ENCODE peak calls at places on chromosomes 7 and 10, in ten cellular contexts. V is MM.1S; Y is IMR-90; Q is CD4-positive, alpha-beta memory T cell; W is HCT116; P is endodermal cell; Z is stomach; I is upper lobe of right lung; U is Peyer's patch; J is tibial artery. K is an unnamed sample.

GRCh38 chr7:108454674-108455523 is 1.3 kb downstream of the NRCAM start:
- DNase-seq in V (no peak), Y (no peak), Q (no peak), W (no peak), P (peak; percentile 81), Z (no peak), I (peak; percentile 63), U (no peak), J (no peak), K (no peak)

GRCh38 chr7:122597277-122597676 is 101.6 kb downstream of the RNF133 start:
- DNase-seq in V (no peak), Y (no peak), Q (no peak), W (no peak), P (no peak), Z (no peak), I (no peak), U (no peak), J (no peak), K (no peak)

GRCh38 chr10:3281911-3282310 is 109.3 kb upstream of the PITRM1 start:
- DNase-seq in V (no peak), Y (no peak), Q (no peak), W (no peak), P (no peak), Z (no peak), I (no peak), U (no peak), J (no peak), K (no peak)

GRCh38 chr10:16964571-16965241 is 147.5 kb upstream of the RSU1 start:
- DNase-seq in V (no peak), Y (no peak), Q (no peak), W (no peak), P (no peak), Z (no peak), I (no peak), U (no peak), J (no peak), K (no peak)

GRCh38 chr7:92460109-92460508 is 12.8 kb downstream of the GATAD1 start:
- DNase-seq in V (no peak), Y (no peak), Q (no peak), W (no peak), P (no peak), Z (no peak), I (no peak), U (no peak), J (no peak), K (no peak)

GRCh38 chr7:20269726-20270125 is 52.5 kb upstream of the MACC1 start:
- DNase-seq in V (no peak), Y (peak; percentile 33), Q (no peak), W (no peak), P (no peak), Z (no peak), I (no peak), U (no peak), J (no peak), K (no peak)

GRCh38 chr10:119326167-119326566 is 118.8 kb downstream of the GRK5 start:
- DNase-seq in V (no peak), Y (no peak), Q (no peak), W (no peak), P (no peak), Z (no peak), I (no peak), U (no peak), J (no peak), K (no peak)

GRCh38 chr7:245574-246295 is 44.2 kb upstream of the FOXL3 start:
- DNase-seq in V (no peak), Y (no peak), Q (no peak), W (no peak), P (no peak), Z (no peak), I (no peak), U (no peak), J (no peak), K (no peak)

GRCh38 chr10:116590590-116591444 is at the start of gene PNLIPRP1:
- DNase-seq in V (no peak), Y (no peak), Q (no peak), W (no peak), P (no peak), Z (no peak), I (no peak), U (no peak), J (no peak), K (no peak)

GRCh38 chr7:26440993-26441636 is 149.5 kb downstream of the SNX10 start:
- DNase-seq in V (no peak), Y (no peak), Q (no peak), W (no peak), P (peak; percentile 67), Z (no peak), I (no peak), U (no peak), J (no peak), K (no peak)

GRCh38 chr7:26439502-26440252 is 148.0 kb downstream of the SNX10 start:
- DNase-seq in V (no peak), Y (no peak), Q (no peak), W (no peak), P (no peak), Z (no peak), I (no peak), U (no peak), J (no peak), K (no peak)

GRCh38 chr7:26441640-26442277 is 150.1 kb downstream of the SNX10 start:
- DNase-seq in V (no peak), Y (no peak), Q (no peak), W (no peak), P (peak; percentile 57), Z (no peak), I (no peak), U (no peak), J (no peak), K (no peak)

GRCh38 chr7:26438078-26438477 is 146.4 kb downstream of the SNX10 start:
- DNase-seq in V (no peak), Y (no peak), Q (no peak), W (no peak), P (no peak), Z (no peak), I (no peak), U (no peak), J (no peak), K (no peak)

GRCh38 chr7:26440253-26440992 is 148.8 kb downstream of the SNX10 start:
- DNase-seq in V (no peak), Y (no peak), Q (no peak), W (no peak), P (no peak), Z (no peak), I (no peak), U (no peak), J (no peak), K (no peak)
- H3K36me3 ChIP-seq in V (no peaks in the 10 kb centered on the region), Y (no peaks in the 10 kb centered on the region), Q (no peaks in the 10 kb centered on the region), W (no peaks in the 10 kb centered on the region), P (no peaks in the 10 kb centered on the region), Z (no peaks in the 10 kb centered on the region), I (no peaks in the 10 kb centered on the region), U (no peaks in the 10 kb centered on the region), J (no peaks in the 10 kb centered on the region), K (no peaks in the 10 kb centered on the region)

GRCh38 chr7:47039089-47039648 is 542.7 kb downstream of the TNS3 start:
- DNase-seq in V (no peak), Y (no peak), Q (no peak), W (no peak), P (peak; percentile 61), Z (no peak), I (no peak), U (no peak), J (no peak), K (no peak)

GRCh38 chr7:47039899-47040298 is 542.0 kb downstream of the TNS3 start:
- DNase-seq in V (no peak), Y (peak; percentile 48), Q (no peak), W (no peak), P (no peak), Z (no peak), I (no peak), U (no peak), J (no peak), K (no peak)

GRCh38 chr7:47036909-47037308 is 545.0 kb downstream of the TNS3 start:
- DNase-seq in V (no peak), Y (no peak), Q (no peak), W (no peak), P (no peak), Z (no peak), I (no peak), U (no peak), J (no peak), K (no peak)

GRCh38 chr7:47037607-47038006 is 544.3 kb downstream of the TNS3 start:
- DNase-seq in V (no peak), Y (no peak), Q (no peak), W (no peak), P (no peak), Z (no peak), I (no peak), U (no peak), J (no peak), K (no peak)

GRCh38 chr7:47038621-47039020 is 543.3 kb downstream of the TNS3 start:
- DNase-seq in V (no peak), Y (no peak), Q (no peak), W (no peak), P (peak; percentile 55), Z (no peak), I (no peak), U (no peak), J (no peak), K (no peak)
- H3K4me1 ChIP-seq in V (no peaks in the 10 kb centered on the region), Y (no peaks in the 10 kb centered on the region), Q (no peaks in the 10 kb centered on the region), W (no peaks in the 10 kb centered on the region), P (peaks cover 15% of the 10 kb centered on the region), Z (peaks cover 13% of the 10 kb centered on the region), I (peaks cover 27% of the 10 kb centered on the region), U (peaks cover 6% of the 10 kb centered on the region), J (no peaks in the 10 kb centered on the region), K (no peaks in the 10 kb centered on the region)

GRCh38 chr7:146702898-146703297 is 586.3 kb downstream of the CNTNAP2 start:
- DNase-seq in V (no peak), Y (no peak), Q (no peak), W (no peak), P (no peak), Z (no peak), I (no peak), U (no peak), J (no peak), K (no peak)
- H3K9me3 ChIP-seq in V (no peaks in the 10 kb centered on the region), Y (peaks cover 1% of the 10 kb centered on the region), Q (no peaks in the 10 kb centered on the region), W (peaks cover 21% of the 10 kb centered on the region), P (no peaks in the 10 kb centered on the region), Z (no peaks in the 10 kb centered on the region), I (no peaks in the 10 kb centered on the region), U (no peaks in the 10 kb centered on the region), J (no peaks in the 10 kb centered on the region), K (no peaks in the 10 kb centered on the region)

GRCh38 chr7:73701357-73701995 is 18.0 kb downstream of the STX1A start:
- DNase-seq in V (no peak), Y (peak; percentile 33), Q (peak; percentile 20), W (peak; percentile 68), P (peak; percentile 94), Z (no peak), I (no peak), U (peak; percentile 86), J (no peak), K (no peak)

GRCh38 chr7:73703649-73703984 is 15.9 kb downstream of the STX1A start:
- DNase-seq in V (no peak), Y (no peak), Q (no peak), W (no peak), P (no peak), Z (no peak), I (no peak), U (no peak), J (no peak), K (no peak)

GRCh38 chr7:73703225-73703624 is 16.2 kb downstream of the STX1A start:
- DNase-seq in V (no peak), Y (no peak), Q (no peak), W (no peak), P (peak; percentile 65), Z (no peak), I (no peak), U (no peak), J (no peak), K (no peak)

GRCh38 chr7:73702226-73702625 is 17.2 kb downstream of the STX1A start:
- DNase-seq in V (no peak), Y (no peak), Q (no peak), W (no peak), P (no peak), Z (no peak), I (no peak), U (no peak), J (no peak), K (no peak)

GRCh38 chr7:73702665-73703064 is 16.8 kb downstream of the STX1A start:
- DNase-seq in V (no peak), Y (no peak), Q (no peak), W (no peak), P (no peak), Z (no peak), I (no peak), U (no peak), J (no peak), K (no peak)
- H3K36me3 ChIP-seq in V (no peaks in the 10 kb centered on the region), Y (peaks cover 55% of the 10 kb centered on the region), Q (peaks cover 16% of the 10 kb centered on the region), W (peaks cover 47% of the 10 kb centered on the region), P (peaks cover 32% of the 10 kb centered on the region), Z (peaks cover 54% of the 10 kb centered on the region), I (peaks cover 9% of the 10 kb centered on the region), U (peaks cover 21% of the 10 kb centered on the region), J (peaks cover 2% of the 10 kb centered on the region), K (peaks cover 24% of the 10 kb centered on the region)

K was measured in ascending aorta.